ENCODE peak calls at places on chromosomes 3 and 15, in ten cellular contexts. One of them, this sample, is unnamed.

GRCh38 chr3:105752791-105753415 is 115.9 kb downstream of the CBLB start:
- DNase-seq in effector memory CD4-positive, alpha-beta T cell: peak; percentile 22
- DNase-seq in IMR-90: no peak
- DNase-seq in NCI-H1092 treated with DMSO at 0.1 percent for 48 hours: no peak
- DNase-seq in SHP77: no peak
- DNase-seq in sigmoid colon: no peak
- DNase-seq in stimulated activated CD4-positive, alpha-beta T cell treated with anti-CD3 and anti-CD28 coated beads, Interleukin-4, amount 100 ng/mL, for 24 hours: peak; percentile 45
- DNase-seq in lower lobe of right lung: no peak
- DNase-seq in Caco-2: no peak
- DNase-seq in memory B cell: no peak
- DNase-seq in this sample: no peak

GRCh38 chr3:178754852-178755510 is 218.7 kb downstream of the KCNMB2 start:
- DNase-seq in Caco-2: no peak
- DNase-seq in effector memory CD4-positive, alpha-beta T cell: no peak
- DNase-seq in stimulated activated CD4-positive, alpha-beta T cell treated with anti-CD3 and anti-CD28 coated beads, Interleukin-4, amount 100 ng/mL, for 24 hours: no peak
- DNase-seq in memory B cell: no peak
- DNase-seq in NCI-H1092 treated with DMSO at 0.1 percent for 48 hours: no peak
- DNase-seq in lower lobe of right lung: no peak
- DNase-seq in sigmoid colon: no peak
- DNase-seq in IMR-90: no peak
- DNase-seq in SHP77: no peak
- DNase-seq in this sample: no peak

GRCh38 chr3:156751461-156752025 is 74.6 kb upstream of the LEKR1 start:
- DNase-seq in memory B cell: no peak
- DNase-seq in lower lobe of right lung: no peak
- DNase-seq in NCI-H1092 treated with DMSO at 0.1 percent for 48 hours: no peak
- DNase-seq in sigmoid colon: no peak
- DNase-seq in stimulated activated CD4-positive, alpha-beta T cell treated with anti-CD3 and anti-CD28 coated beads, Interleukin-4, amount 100 ng/mL, for 24 hours: no peak
- DNase-seq in effector memory CD4-positive, alpha-beta T cell: no peak
- DNase-seq in SHP77: no peak
- DNase-seq in Caco-2: no peak
- DNase-seq in IMR-90: peak; percentile 79
- DNase-seq in this sample: no peak

GRCh38 chr15:59917504-59918157 is 86.5 kb upstream of the FOXB1 start:
- DNase-seq in sigmoid colon: no peak
- DNase-seq in IMR-90: peak; percentile 10
- DNase-seq in NCI-H1092 treated with DMSO at 0.1 percent for 48 hours: peak; percentile 71
- DNase-seq in SHP77: peak; percentile 65
- DNase-seq in memory B cell: peak; percentile 15
- DNase-seq in stimulated activated CD4-positive, alpha-beta T cell treated with anti-CD3 and anti-CD28 coated beads, Interleukin-4, amount 100 ng/mL, for 24 hours: peak; percentile 78
- DNase-seq in effector memory CD4-positive, alpha-beta T cell: peak; percentile 39
- DNase-seq in Caco-2: peak; percentile 84
- DNase-seq in lower lobe of right lung: peak; percentile 67
- DNase-seq in this sample: peak; percentile 29

GRCh38 chr3:181720281-181720680 is 8.6 kb downstream of the SOX2 start:
- DNase-seq in lower lobe of right lung: no peak
- DNase-seq in IMR-90: no peak
- DNase-seq in stimulated activated CD4-positive, alpha-beta T cell treated with anti-CD3 and anti-CD28 coated beads, Interleukin-4, amount 100 ng/mL, for 24 hours: no peak
- DNase-seq in memory B cell: no peak
- DNase-seq in effector memory CD4-positive, alpha-beta T cell: no peak
- DNase-seq in SHP77: no peak
- DNase-seq in sigmoid colon: no peak
- DNase-seq in Caco-2: no peak
- DNase-seq in NCI-H1092 treated with DMSO at 0.1 percent for 48 hours: no peak
- DNase-seq in this sample: no peak

GRCh38 chr3:161423911-161424522 is 52.7 kb upstream of the SPTSSB start:
- DNase-seq in Caco-2: peak; percentile 32
- DNase-seq in stimulated activated CD4-positive, alpha-beta T cell treated with anti-CD3 and anti-CD28 coated beads, Interleukin-4, amount 100 ng/mL, for 24 hours: no peak
- DNase-seq in memory B cell: peak; percentile 9
- DNase-seq in NCI-H1092 treated with DMSO at 0.1 percent for 48 hours: peak; percentile 44
- DNase-seq in sigmoid colon: no peak
- DNase-seq in SHP77: no peak
- DNase-seq in effector memory CD4-positive, alpha-beta T cell: no peak
- DNase-seq in lower lobe of right lung: no peak
- DNase-seq in IMR-90: peak; percentile 42
- DNase-seq in this sample: peak; percentile 36

GRCh38 chr15:98881526-98882517 is 125.8 kb downstream of the PGPEP1L start:
- DNase-seq in NCI-H1092 treated with DMSO at 0.1 percent for 48 hours: peak; percentile 41
- DNase-seq in sigmoid colon: no peak
- DNase-seq in IMR-90: peak; percentile 72
- DNase-seq in effector memory CD4-positive, alpha-beta T cell: no peak
- DNase-seq in stimulated activated CD4-positive, alpha-beta T cell treated with anti-CD3 and anti-CD28 coated beads, Interleukin-4, amount 100 ng/mL, for 24 hours: no peak
- DNase-seq in memory B cell: no peak
- DNase-seq in Caco-2: peak; percentile 34
- DNase-seq in lower lobe of right lung: no peak
- DNase-seq in SHP77: peak; percentile 39
- DNase-seq in this sample: no peak

GRCh38 chr15:83110361-83110760 is 2.9 kb downstream of the TM6SF1 start:
- DNase-seq in IMR-90: peak; percentile 10
- DNase-seq in stimulated activated CD4-positive, alpha-beta T cell treated with anti-CD3 and anti-CD28 coated beads, Interleukin-4, amount 100 ng/mL, for 24 hours: no peak
- DNase-seq in SHP77: no peak
- DNase-seq in memory B cell: no peak
- DNase-seq in lower lobe of right lung: no peak
- DNase-seq in effector memory CD4-positive, alpha-beta T cell: no peak
- DNase-seq in Caco-2: no peak
- DNase-seq in NCI-H1092 treated with DMSO at 0.1 percent for 48 hours: no peak
- DNase-seq in sigmoid colon: no peak
- DNase-seq in this sample: no peak

GRCh38 chr15:40010681-40011080 is 28.3 kb downstream of the SRP14 start:
- DNase-seq in Caco-2: no peak
- DNase-seq in IMR-90: peak; percentile 82
- DNase-seq in effector memory CD4-positive, alpha-beta T cell: no peak
- DNase-seq in NCI-H1092 treated with DMSO at 0.1 percent for 48 hours: no peak
- DNase-seq in stimulated activated CD4-positive, alpha-beta T cell treated with anti-CD3 and anti-CD28 coated beads, Interleukin-4, amount 100 ng/mL, for 24 hours: no peak
- DNase-seq in lower lobe of right lung: no peak
- DNase-seq in SHP77: no peak
- DNase-seq in sigmoid colon: no peak
- DNase-seq in memory B cell: no peak
- DNase-seq in this sample: no peak

GRCh38 chr3:36814776-36815175 is 50.4 kb upstream of the DCLK3 start:
- DNase-seq in Caco-2: no peak
- DNase-seq in sigmoid colon: no peak
- DNase-seq in memory B cell: no peak
- DNase-seq in effector memory CD4-positive, alpha-beta T cell: no peak
- DNase-seq in SHP77: no peak
- DNase-seq in stimulated activated CD4-positive, alpha-beta T cell treated with anti-CD3 and anti-CD28 coated beads, Interleukin-4, amount 100 ng/mL, for 24 hours: no peak
- DNase-seq in NCI-H1092 treated with DMSO at 0.1 percent for 48 hours: no peak
- DNase-seq in IMR-90: no peak
- DNase-seq in lower lobe of right lung: no peak
- DNase-seq in this sample: no peak

GRCh38 chr15:62647195-62647865 is 395.2 kb upstream of the TPM1 start:
- DNase-seq in SHP77: peak; percentile 2
- DNase-seq in effector memory CD4-positive, alpha-beta T cell: no peak
- DNase-seq in NCI-H1092 treated with DMSO at 0.1 percent for 48 hours: no peak
- DNase-seq in IMR-90: peak; percentile 68
- DNase-seq in memory B cell: no peak
- DNase-seq in lower lobe of right lung: no peak
- DNase-seq in Caco-2: no peak
- DNase-seq in sigmoid colon: no peak
- DNase-seq in stimulated activated CD4-positive, alpha-beta T cell treated with anti-CD3 and anti-CD28 coated beads, Interleukin-4, amount 100 ng/mL, for 24 hours: no peak
- DNase-seq in this sample: no peak

GRCh38 chr3:69144631-69145244 is 22.3 kb upstream of the LMOD3 start:
- DNase-seq in NCI-H1092 treated with DMSO at 0.1 percent for 48 hours: peak; percentile 44
- DNase-seq in sigmoid colon: no peak
- DNase-seq in IMR-90: no peak
- DNase-seq in memory B cell: no peak
- DNase-seq in lower lobe of right lung: no peak
- DNase-seq in Caco-2: no peak
- DNase-seq in SHP77: peak; percentile 35
- DNase-seq in effector memory CD4-positive, alpha-beta T cell: no peak
- DNase-seq in stimulated activated CD4-positive, alpha-beta T cell treated with anti-CD3 and anti-CD28 coated beads, Interleukin-4, amount 100 ng/mL, for 24 hours: no peak
- DNase-seq in this sample: no peak

GRCh38 chr15:70596354-70597055 is 166.9 kb downstream of the UACA start:
- DNase-seq in effector memory CD4-positive, alpha-beta T cell: no peak
- DNase-seq in NCI-H1092 treated with DMSO at 0.1 percent for 48 hours: no peak
- DNase-seq in lower lobe of right lung: no peak
- DNase-seq in Caco-2: no peak
- DNase-seq in memory B cell: no peak
- DNase-seq in sigmoid colon: no peak
- DNase-seq in IMR-90: peak; percentile 91
- DNase-seq in SHP77: no peak
- DNase-seq in stimulated activated CD4-positive, alpha-beta T cell treated with anti-CD3 and anti-CD28 coated beads, Interleukin-4, amount 100 ng/mL, for 24 hours: no peak
- DNase-seq in this sample: no peak

GRCh38 chr3:133745981-133746721 is at the start of gene TF:
- DNase-seq in NCI-H1092 treated with DMSO at 0.1 percent for 48 hours: no peak
- DNase-seq in Caco-2: no peak
- DNase-seq in memory B cell: no peak
- DNase-seq in stimulated activated CD4-positive, alpha-beta T cell treated with anti-CD3 and anti-CD28 coated beads, Interleukin-4, amount 100 ng/mL, for 24 hours: no peak
- DNase-seq in IMR-90: no peak
- DNase-seq in SHP77: no peak
- DNase-seq in lower lobe of right lung: no peak
- DNase-seq in effector memory CD4-positive, alpha-beta T cell: no peak
- DNase-seq in sigmoid colon: no peak
- DNase-seq in this sample: peak; percentile 69

GRCh38 chr3:50003216-50003615 is 63.3 kb downstream of the RBM6 start:
- DNase-seq in Caco-2: no peak
- DNase-seq in IMR-90: peak; percentile 44
- DNase-seq in NCI-H1092 treated with DMSO at 0.1 percent for 48 hours: no peak
- DNase-seq in stimulated activated CD4-positive, alpha-beta T cell treated with anti-CD3 and anti-CD28 coated beads, Interleukin-4, amount 100 ng/mL, for 24 hours: no peak
- DNase-seq in sigmoid colon: no peak
- DNase-seq in memory B cell: no peak
- DNase-seq in lower lobe of right lung: no peak
- DNase-seq in effector memory CD4-positive, alpha-beta T cell: no peak
- DNase-seq in SHP77: no peak
- DNase-seq in this sample: no peak

GRCh38 chr15:31279221-31280036 is 47.2 kb upstream of the KLF13 start:
- DNase-seq in SHP77: peak; percentile 77
- DNase-seq in lower lobe of right lung: no peak
- DNase-seq in NCI-H1092 treated with DMSO at 0.1 percent for 48 hours: no peak
- DNase-seq in Caco-2: no peak
- DNase-seq in stimulated activated CD4-positive, alpha-beta T cell treated with anti-CD3 and anti-CD28 coated beads, Interleukin-4, amount 100 ng/mL, for 24 hours: peak; percentile 2
- DNase-seq in sigmoid colon: peak; percentile 39
- DNase-seq in IMR-90: no peak
- DNase-seq in memory B cell: no peak
- DNase-seq in effector memory CD4-positive, alpha-beta T cell: no peak
- DNase-seq in this sample: no peak

GRCh38 chr3:129614435-129614834 is 8.0 kb upstream of the PLXND1 start:
- DNase-seq in SHP77: no peak
- DNase-seq in NCI-H1092 treated with DMSO at 0.1 percent for 48 hours: no peak
- DNase-seq in sigmoid colon: no peak
- DNase-seq in effector memory CD4-positive, alpha-beta T cell: no peak
- DNase-seq in stimulated activated CD4-positive, alpha-beta T cell treated with anti-CD3 and anti-CD28 coated beads, Interleukin-4, amount 100 ng/mL, for 24 hours: no peak
- DNase-seq in lower lobe of right lung: peak; percentile 42
- DNase-seq in Caco-2: no peak
- DNase-seq in IMR-90: no peak
- DNase-seq in memory B cell: no peak
- DNase-seq in this sample: no peak

GRCh38 chr3:54206874-54207273 is 84.5 kb downstream of the CACNA2D3 start:
- DNase-seq in SHP77: no peak
- DNase-seq in effector memory CD4-positive, alpha-beta T cell: no peak
- DNase-seq in NCI-H1092 treated with DMSO at 0.1 percent for 48 hours: no peak
- DNase-seq in Caco-2: no peak
- DNase-seq in lower lobe of right lung: no peak
- DNase-seq in memory B cell: no peak
- DNase-seq in sigmoid colon: no peak
- DNase-seq in IMR-90: no peak
- DNase-seq in stimulated activated CD4-positive, alpha-beta T cell treated with anti-CD3 and anti-CD28 coated beads, Interleukin-4, amount 100 ng/mL, for 24 hours: no peak
- DNase-seq in this sample: no peak

GRCh38 chr15:42890161-42890913 is 30.2 kb downstream of the TTBK2 start:
- DNase-seq in NCI-H1092 treated with DMSO at 0.1 percent for 48 hours: no peak
- DNase-seq in IMR-90: peak; percentile 88
- DNase-seq in stimulated activated CD4-positive, alpha-beta T cell treated with anti-CD3 and anti-CD28 coated beads, Interleukin-4, amount 100 ng/mL, for 24 hours: no peak
- DNase-seq in effector memory CD4-positive, alpha-beta T cell: no peak
- DNase-seq in lower lobe of right lung: no peak
- DNase-seq in Caco-2: peak; percentile 65
- DNase-seq in memory B cell: no peak
- DNase-seq in sigmoid colon: no peak
- DNase-seq in SHP77: no peak
- DNase-seq in this sample: no peak

GRCh38 chr3:52080830-52081719 is 24.7 kb upstream of the DUSP7 start:
- DNase-seq in NCI-H1092 treated with DMSO at 0.1 percent for 48 hours: no peak
- DNase-seq in Caco-2: no peak
- DNase-seq in sigmoid colon: no peak
- DNase-seq in SHP77: no peak
- DNase-seq in effector memory CD4-positive, alpha-beta T cell: no peak
- DNase-seq in IMR-90: no peak
- DNase-seq in memory B cell: no peak
- DNase-seq in lower lobe of right lung: no peak
- DNase-seq in stimulated activated CD4-positive, alpha-beta T cell treated with anti-CD3 and anti-CD28 coated beads, Interleukin-4, amount 100 ng/mL, for 24 hours: no peak
- DNase-seq in this sample: peak; percentile 53

This sample was measured in HuH-7.5.